ENCODE peak calls at places on chromosomes 16 and 17, in ten cellular contexts. E, N, A, M, V, Y, J, U, Z and W are unnamed samples.

GRCh38 chr16:87340198-87340597 is 23.0 kb upstream of the C16orf95 start:
- DNase-seq in Y (no peak), Z (no peak), U (no peak), E (no peak), N (no peak), A (no peak), M (no peak), V (no peak), J (no peak), W (no peak)

GRCh38 chr17:1683489-1683888 is 1.2 kb downstream of the PRPF8 start:
- DNase-seq in V (no peak), J (no peak), M (no peak), A (no peak), Z (no peak), Y (no peak), U (no peak), E (no peak), N (no peak), W (peak)

GRCh38 chr16:15507299-15507958 is 73.0 kb downstream of the BMERB1 start:
- DNase-seq in N (peak), M (no peak), E (no peak), U (no peak), V (no peak), J (peak), Z (no peak), A (no peak), Y (peak), W (peak)

GRCh38 chr17:38572665-38573365 is 32.9 kb downstream of the SRCIN1 start:
- DNase-seq in Z (no peak), M (no peak), Y (peak), V (no peak), U (peak), A (peak), E (no peak), N (peak), J (no peak), W (no peak)

GRCh38 chr17:6098466-6099180 is 28.4 kb downstream of the WSCD1 start:
- DNase-seq in U (no peak), N (no peak), Z (no peak), V (no peak), A (no peak), E (no peak), M (no peak), Y (peak), J (no peak), W (no peak)

GRCh38 chr17:42577140-42577531 is 393 bp downstream of the PSMC3IP start:
- DNase-seq in U (no peak), V (no peak), J (no peak), Z (no peak), M (no peak), E (no peak), A (no peak), N (no peak), Y (no peak), W (no peak)

GRCh38 chr16:79054593-79054992 is 545.9 kb downstream of the MAF start:
- DNase-seq in N (no peak), M (no peak), J (no peak), Z (no peak), V (no peak), U (no peak), Y (no peak), A (no peak), E (no peak), W (no peak)

GRCh38 chr16:10599626-10600025 is 19.2 kb upstream of the EMP2 start:
- DNase-seq in A (no peak), E (no peak), M (no peak), Z (no peak), Y (no peak), U (no peak), J (no peak), V (no peak), N (no peak), W (no peak)

GRCh38 chr17:66915204-66915611 is 49.3 kb upstream of the CACNG4 start:
- DNase-seq in N (peak), Y (peak), Z (peak), V (no peak), J (peak), E (no peak), M (no peak), A (no peak), U (peak), W (no peak)